ENCODE peak calls at places on chromosomes 16 and 17, in four cellular contexts. One of them, this sample, is unnamed.

GRCh38 chr17:47301161-47301560 is 22.6 kb upstream of the EFCAB13 start:
- DNase-seq in activated naive CD4-positive, alpha-beta T cell: no peak
- DNase-seq in A549: no peak
- DNase-seq in fibroblast of pulmonary artery: no peak
- DNase-seq in this sample: no peak

GRCh38 chr16:66430214-66430613 is 3.1 kb downstream of the BEAN1 start:
- DNase-seq in activated naive CD4-positive, alpha-beta T cell: no peak
- DNase-seq in fibroblast of pulmonary artery: no peak
- DNase-seq in A549: no peak
- DNase-seq in this sample: no peak

GRCh38 chr17:73420897-73421296 is 109.1 kb upstream of the CDC42EP4 start:
- DNase-seq in fibroblast of pulmonary artery: peak
- DNase-seq in A549: peak
- DNase-seq in activated naive CD4-positive, alpha-beta T cell: no peak
- DNase-seq in this sample: no peak

GRCh38 chr17:29241015-29241963 is 5.4 kb upstream of the CRYBA1 start:
- DNase-seq in fibroblast of pulmonary artery: peak
- DNase-seq in activated naive CD4-positive, alpha-beta T cell: no peak
- DNase-seq in A549: peak
- DNase-seq in this sample: peak

GRCh38 chr17:4710693-4711634 is 532 bp downstream of the ARRB2 start:
- DNase-seq in fibroblast of pulmonary artery: no peak
- DNase-seq in A549: no peak
- DNase-seq in activated naive CD4-positive, alpha-beta T cell: no peak
- DNase-seq in this sample: no peak

GRCh38 chr17:49890077-49890821 is 42.4 kb upstream of the TAC4 start:
- DNase-seq in activated naive CD4-positive, alpha-beta T cell: no peak
- DNase-seq in fibroblast of pulmonary artery: no peak
- DNase-seq in A549: no peak
- DNase-seq in this sample: no peak

GRCh38 chr17:17018612-17019429 is 23.4 kb upstream of the MPRIP start:
- DNase-seq in activated naive CD4-positive, alpha-beta T cell: no peak
- DNase-seq in fibroblast of pulmonary artery: no peak
- DNase-seq in A549: no peak
- DNase-seq in this sample: no peak

GRCh38 chr17:45131616-45132301 is 556 bp downstream of the PLCD3 start:
- DNase-seq in activated naive CD4-positive, alpha-beta T cell: peak
- DNase-seq in A549: peak
- DNase-seq in fibroblast of pulmonary artery: no peak
- DNase-seq in this sample: no peak

GRCh38 chr16:4515611-4516233 is 22.9 kb downstream of the CDIP1 start:
- DNase-seq in activated naive CD4-positive, alpha-beta T cell: no peak
- DNase-seq in A549: no peak
- DNase-seq in fibroblast of pulmonary artery: peak
- DNase-seq in this sample: no peak

GRCh38 chr17:58631523-58632323 is 60.1 kb downstream of the TEX14 start:
- DNase-seq in A549: peak
- DNase-seq in fibroblast of pulmonary artery: peak
- DNase-seq in activated naive CD4-positive, alpha-beta T cell: peak
- DNase-seq in this sample: peak

GRCh38 chr16:49203361-49203760 is 78.3 kb downstream of the CBLN1 start:
- DNase-seq in A549: no peak
- DNase-seq in activated naive CD4-positive, alpha-beta T cell: no peak
- DNase-seq in fibroblast of pulmonary artery: no peak
- DNase-seq in this sample: no peak

GRCh38 chr17:40827746-40828453 is 5.5 kb upstream of the KRT10 start:
- DNase-seq in fibroblast of pulmonary artery: peak
- DNase-seq in activated naive CD4-positive, alpha-beta T cell: no peak
- DNase-seq in A549: peak
- DNase-seq in this sample: no peak

GRCh38 chr16:68993885-68994284 is 111.6 kb upstream of the HAS3 start:
- DNase-seq in A549: peak
- DNase-seq in activated naive CD4-positive, alpha-beta T cell: no peak
- DNase-seq in fibroblast of pulmonary artery: peak
- DNase-seq in this sample: no peak

GRCh38 chr17:16470302-16470701 is 21.7 kb downstream of the LRRC75A start:
- DNase-seq in A549: no peak
- DNase-seq in activated naive CD4-positive, alpha-beta T cell: no peak
- DNase-seq in fibroblast of pulmonary artery: no peak
- DNase-seq in this sample: no peak

GRCh38 chr17:58734040-58734439 is 21.6 kb upstream of the PPM1E start:
- DNase-seq in activated naive CD4-positive, alpha-beta T cell: no peak
- DNase-seq in fibroblast of pulmonary artery: no peak
- DNase-seq in A549: no peak
- DNase-seq in this sample: no peak

GRCh38 chr16:50924759-50925545 is 183.1 kb downstream of the CYLD start:
- DNase-seq in fibroblast of pulmonary artery: no peak
- DNase-seq in A549: no peak
- DNase-seq in activated naive CD4-positive, alpha-beta T cell: no peak
- DNase-seq in this sample: no peak